ENCODE peak calls at places on chromosomes 13 and 19, in four cellular contexts. G is esophagus squamous epithelium, F is A549, R is IMR-90. A is an unnamed sample.

GRCh38 chr19:485583-486236 is 10.6 kb upstream of the MADCAM1 start:
- DNase-seq in G (no peak), F (no peak), R (no peak), A (peak; percentile 66)

GRCh38 chr19:16581971-16582343 is 9.7 kb upstream of the SLC35E1 start:
- DNase-seq in G (no peak), F (no peak), R (peak; percentile 23), A (no peak)

GRCh38 chr19:43631491-43631890 is 8.2 kb downstream of the CADM4 start:
- DNase-seq in G (no peak), F (no peak), R (no peak), A (no peak)

GRCh38 chr19:3350014-3350663 is 16.2 kb upstream of the NFIC start:
- DNase-seq in G (no peak), F (no peak), R (peak; percentile 52), A (no peak)

GRCh38 chr13:93320942-93321341 is 94.3 kb downstream of the GPC6 start:
- DNase-seq in G (no peak), F (no peak), R (peak; percentile 67), A (no peak)

GRCh38 chr19:5246554-5247155 is 94.0 kb downstream of the PTPRS start:
- DNase-seq in G (no peak), F (no peak), R (no peak), A (no peak)

GRCh38 chr13:103044054-103044453 is 22.2 kb downstream of the SLC10A2 start:
- DNase-seq in G (no peak), F (no peak), R (no peak), A (no peak)

GRCh38 chr19:45382426-45382825 is 12.1 kb upstream of the ERCC2 start:
- DNase-seq in G (no peak), F (no peak), R (no peak), A (no peak)

GRCh38 chr13:32056316-32056715 is 24.7 kb downstream of the FRY start:
- DNase-seq in G (no peak), F (no peak), R (no peak), A (no peak)

GRCh38 chr13:40613192-40613818 is 53.1 kb downstream of the FOXO1 start:
- DNase-seq in G (no peak), F (no peak), R (no peak), A (peak; percentile 35)

GRCh38 chr13:51768378-51768921 is 35.5 kb downstream of the DHRS12 start:
- DNase-seq in G (no peak), F (no peak), R (no peak), A (no peak)

GRCh38 chr13:57634829-57635165 is 3.3 kb downstream of the PCDH17 start:
- DNase-seq in G (no peak), F (no peak), R (no peak), A (no peak)

GRCh38 chr19:55647732-55648656 is at the start of gene CCDC106:
- DNase-seq in G (no peak), F (peak; percentile 80), R (peak; percentile 68), A (no peak)

GRCh38 chr13:104315606-104316005 is 1249.4 kb upstream of the SLC10A2 start:
- DNase-seq in G (no peak), F (peak; percentile 47), R (peak; percentile 97), A (no peak)

GRCh38 chr19:15532779-15533521 is 24.6 kb downstream of the CYP4F22 start:
- DNase-seq in G (no peak), F (no peak), R (no peak), A (no peak)

GRCh38 chr13:35332134-35332533 is 144.4 kb downstream of the MAB21L1 start:
- DNase-seq in G (no peak), F (no peak), R (no peak), A (no peak)

GRCh38 chr13:74129500-74130144 is 4.6 kb downstream of the KLF12 start:
- DNase-seq in G (no peak), F (no peak), R (no peak), A (no peak)

GRCh38 chr13:67493835-67494234 is 263.7 kb upstream of the PCDH9 start:
- DNase-seq in G (no peak), F (no peak), R (no peak), A (no peak)

GRCh38 chr13:48233097-48233885 is at the start of gene ITM2B:
- DNase-seq in G (peak; percentile 15), F (peak; percentile 64), R (peak; percentile 65), A (peak; percentile 95)
- TF ChIP-seq POLR2A in G (peak; percentile 87), F (peak; percentile 23), R (peak; percentile 86), A (no peak)

DNA sequence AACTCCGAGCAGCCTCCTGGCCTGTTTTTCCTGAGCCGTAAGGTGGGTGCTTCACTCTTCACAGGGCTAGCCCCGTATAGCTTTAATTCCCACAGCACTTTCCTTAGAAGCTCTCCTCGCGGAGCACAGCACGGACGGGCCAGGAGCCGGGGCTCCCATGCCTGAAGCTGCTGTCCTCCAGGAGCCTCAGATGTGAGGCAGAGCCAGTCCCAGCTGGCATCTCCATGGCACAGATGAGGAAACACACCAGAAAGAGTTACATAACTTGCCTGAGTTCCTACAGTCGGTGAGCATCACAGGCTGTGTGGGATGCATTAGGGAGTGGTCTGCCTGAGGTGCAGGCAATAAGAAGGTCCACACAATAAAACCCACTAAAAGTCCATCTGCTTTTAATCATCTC is 118.5 kb downstream of the ATP8A2 start:
- DNase-seq in G (no peak), F (no peak), R (no peak), A (no peak)
- H3K4me3 ChIP-seq in G (no peak overlapping the region), F (no peak overlapping the region), R (no peak overlapping the region), A (no peak overlapping the region)

GRCh38 chr19:13530720-13531119 is 24.4 kb upstream of the CACNA1A start:
- DNase-seq in G (no peak), F (no peak), R (no peak), A (no peak)

GRCh38 chr19:13521066-13521465 is 14.8 kb upstream of the CACNA1A start:
- DNase-seq in G (no peak), F (no peak), R (peak; percentile 24), A (no peak)

GRCh38 chr19:13526552-13526951 is 20.3 kb upstream of the CACNA1A start:
- DNase-seq in G (no peak), F (peak; percentile 4), R (peak; percentile 18), A (no peak)
- TF ChIP-seq CTCF in G (no peak), F (no peak), R (peak; percentile 28), A (no peak)

GRCh38 chr19:13884726-13885591 is 8.0 kb downstream of the NANOS3 start:
- DNase-seq in G (no peak), F (no peak), R (no peak), A (no peak)
- TF ChIP-seq POLR2A in G (peak; percentile 36), F (no peak), R (no peak), A (no peak)

GRCh38 chr19:42121036-42121621 is 11.1 kb downstream of the POU2F2 start:
- DNase-seq in G (no peak), F (no peak), R (no peak), A (no peak)
- H3K4me3 ChIP-seq in G (no peak overlapping the region), F (no peak overlapping the region), R (no peak overlapping the region), A (no peak overlapping the region)

DNA sequence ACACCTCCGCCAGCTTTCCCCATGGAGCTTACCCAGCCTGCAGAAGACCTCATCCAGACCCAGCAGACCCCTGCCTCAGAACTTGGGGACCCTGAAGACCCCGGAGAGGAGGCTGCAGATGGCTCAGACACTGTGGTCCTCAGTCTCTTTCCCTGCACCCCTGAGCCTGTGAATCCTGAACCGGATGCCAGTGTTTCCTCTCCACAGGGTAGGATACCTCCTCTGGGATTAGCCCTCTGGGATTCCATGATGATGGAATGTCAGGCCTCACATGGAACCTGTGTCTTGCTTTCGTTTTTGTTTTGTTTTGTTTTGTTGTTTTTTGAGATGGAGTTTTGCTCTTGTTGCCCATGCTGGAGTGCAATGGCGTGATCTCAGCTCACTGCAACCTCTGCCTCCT is 1.9 kb downstream of the RFXANK start:
- DNase-seq in G (no peak), F (no peak), R (no peak), A (no peak)
- TF ChIP-seq CTCF in G (no peak), F (no peak), R (no peak), A (no peak)

DNA sequence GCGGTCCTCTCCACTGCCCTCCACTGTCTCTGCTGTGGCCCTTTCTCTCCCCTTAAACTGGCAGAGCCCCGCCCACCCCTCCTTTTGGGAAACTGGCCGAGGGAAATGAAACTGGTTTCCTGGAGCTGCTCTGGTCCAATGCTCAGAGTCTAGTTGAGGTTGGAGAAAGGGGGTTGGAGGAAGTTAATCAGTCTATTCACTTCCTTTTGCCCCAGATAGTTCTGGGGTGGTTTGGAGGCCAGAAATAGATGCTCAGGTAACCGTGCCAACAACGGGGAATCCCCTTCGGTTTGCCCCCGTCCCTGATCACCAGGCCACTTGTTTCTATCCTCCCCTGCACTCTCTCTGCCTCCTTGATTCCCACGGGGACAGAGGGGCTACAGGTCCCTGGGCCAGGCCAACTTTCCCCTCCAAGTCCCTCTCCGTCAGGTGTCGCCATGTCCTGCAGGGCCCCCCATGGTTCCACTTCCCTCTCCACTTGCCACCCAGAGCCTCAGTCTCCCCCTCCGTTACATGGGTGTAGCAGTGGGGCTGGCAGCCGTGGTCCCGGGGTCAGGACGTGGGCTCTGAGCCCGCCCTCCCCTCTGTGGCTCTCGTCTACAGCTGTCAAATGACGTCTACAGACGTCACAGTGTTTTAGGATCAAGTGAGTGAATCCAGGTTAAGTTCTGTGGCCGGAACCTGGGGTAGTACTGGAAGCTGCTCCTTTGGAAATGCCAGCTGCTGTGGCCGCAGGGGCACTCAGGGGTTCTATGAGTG is at the start of gene IL4I1:
- DNase-seq in G (no peak), F (no peak), R (peak; percentile 42), A (no peak)
- TF ChIP-seq POLR2A in G (no peak), F (no peak), R (no peak), A (no peak)

GRCh38 chr19:18430417-18431144 is 7.4 kb downstream of the ISYNA1 start:
- DNase-seq in G (no peak), F (no peak), R (no peak), A (no peak)

GRCh38 chr19:18433735-18434398 is 4.1 kb downstream of the ISYNA1 start:
- DNase-seq in G (no peak), F (no peak), R (no peak), A (no peak)

GRCh38 chr19:18433039-18433691 is 4.8 kb downstream of the ISYNA1 start:
- DNase-seq in G (no peak), F (no peak), R (no peak), A (no peak)

GRCh38 chr19:18431351-18432197 is 6.4 kb downstream of the ISYNA1 start:
- DNase-seq in G (no peak), F (no peak), R (no peak), A (no peak)

DNA sequence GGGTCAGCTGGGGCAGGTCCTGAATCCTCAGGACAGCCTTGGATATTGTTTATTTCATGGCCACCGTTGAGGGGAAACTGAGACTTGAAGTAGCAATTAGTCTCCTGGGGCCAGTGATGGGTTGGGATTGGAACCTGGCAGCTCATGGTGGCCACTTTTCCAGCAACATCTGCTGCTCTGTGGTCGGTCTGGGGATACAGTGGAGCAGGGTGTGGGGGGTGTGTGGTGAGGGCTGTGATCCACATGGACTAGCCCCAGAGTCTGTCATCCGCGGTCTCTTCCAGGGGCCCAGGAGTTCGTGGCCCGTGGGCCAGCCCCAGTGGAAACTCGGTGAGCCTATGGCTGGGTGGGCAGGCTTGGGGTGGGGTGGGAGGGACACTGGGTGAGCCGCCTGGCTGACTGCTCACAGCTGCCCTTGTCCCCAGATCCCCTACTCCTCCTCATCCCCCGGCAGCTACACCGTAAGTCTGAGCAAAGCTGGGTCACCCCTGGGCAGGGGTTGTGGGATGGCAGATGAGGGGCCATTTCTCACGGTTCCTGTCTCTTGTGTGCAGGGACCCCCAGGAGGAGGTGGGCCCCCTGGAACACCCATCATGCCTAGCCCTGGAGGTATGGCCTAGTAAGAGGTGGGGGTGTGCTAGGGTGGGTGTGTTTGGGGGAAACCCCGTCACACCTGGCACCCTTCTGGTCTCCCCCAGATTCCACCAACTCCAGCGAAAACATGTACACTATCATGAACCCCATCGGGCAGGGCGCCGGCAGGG is 5.5 kb downstream of the ISYNA1 start:
- DNase-seq in G (no peak), F (no peak), R (no peak), A (no peak)
- H3K4me3 ChIP-seq in G (peak overlapping the region; percentile 52), F (no peak overlapping the region), R (no peak overlapping the region), A (no peak overlapping the region)

A was measured in lower leg skin.